ENCODE peak calls at places on chromosomes 13 and 19, in six cellular contexts. J is CD8-positive, alpha-beta T cell; Y is epithelial cell of proximal tubule; X is IMR-90; I is fibroblast of pulmonary artery; A is neuronal stem cell. B is an unnamed sample.

GRCh38 chr13:32791545-32792172 is 205.4 kb downstream of the PDS5B start:
- DNase-seq in X (peak; percentile 35), J (peak; percentile 10), Y (no peak), A (no peak), I (no peak), B (peak; percentile 3)

GRCh38 chr19:51365211-51366049 is 758 bp downstream of the ETFB start:
- DNase-seq in A (no peak), J (no peak), I (peak; percentile 57), X (peak; percentile 53), Y (no peak), B (no peak)

GRCh38 chr19:50406829-50407228 is 11.9 kb upstream of the SPIB start:
- DNase-seq in A (no peak), I (no peak), J (no peak), X (no peak), Y (no peak), B (no peak)

GRCh38 chr19:36573948-36574726 is 1.0 kb upstream of the ZNF529 start:
- DNase-seq in I (peak; percentile 36), A (no peak), X (peak; percentile 35), Y (no peak), J (no peak), B (no peak)

GRCh38 chr13:37716395-37716794 is 117.8 kb upstream of the POSTN start:
- DNase-seq in I (peak; percentile 78), A (no peak), X (peak; percentile 72), J (no peak), Y (no peak), B (no peak)

GRCh38 chr13:112699318-112699918 is 9.6 kb downstream of the ATP11A start:
- DNase-seq in A (no peak), Y (no peak), I (no peak), J (no peak), X (no peak), B (no peak)

GRCh38 chr19:801030-801860 is 4.0 kb downstream of the PTBP1 start:
- DNase-seq in A (no peak), I (peak; percentile 66), J (peak; percentile 17), Y (no peak), X (no peak), B (peak; percentile 63)

GRCh38 chr19:19106061-19106551 is 32.2 kb downstream of the TMEM161A start:
- DNase-seq in Y (no peak), I (peak; percentile 7), A (no peak), J (no peak), X (no peak), B (no peak)

GRCh38 chr13:102400619-102401125 is 1.2 kb downstream of the FGF14 start:
- DNase-seq in J (no peak), Y (no peak), X (no peak), I (no peak), A (no peak), B (no peak)

GRCh38 chr13:21079761-21080730 is 18.7 kb upstream of the LATS2 start:
- DNase-seq in J (no peak), Y (peak; percentile 89), X (peak; percentile 93), I (peak; percentile 92), A (no peak), B (no peak)

GRCh38 chr13:44277459-44277858 is 96.2 kb upstream of the SERP2 start:
- DNase-seq in I (no peak), A (no peak), Y (no peak), J (no peak), X (no peak), B (no peak)

GRCh38 chr13:105518086-105518485 is 1017.4 kb downstream of the EFNB2 start:
- DNase-seq in Y (no peak), X (peak; percentile 26), A (no peak), J (no peak), I (peak; percentile 13), B (no peak)

GRCh38 chr13:24627090-24627714 is 53.0 kb upstream of the ATP12A start:
- DNase-seq in I (no peak), A (peak; percentile 63), Y (no peak), X (no peak), J (no peak), B (no peak)

GRCh38 chr13:59363950-59364349 is 799.8 kb downstream of the DIAPH3 start:
- DNase-seq in I (no peak), A (no peak), Y (no peak), X (no peak), J (no peak), B (no peak)

GRCh38 chr13:68523838-68524424 is 1293.8 kb upstream of the PCDH9 start:
- DNase-seq in A (no peak), Y (no peak), J (no peak), X (no peak), I (no peak), B (no peak)

GRCh38 chr19:1864480-1865171 is 1.2 kb upstream of the KLF16 start:
- DNase-seq in Y (no peak), A (peak; percentile 74), X (peak; percentile 38), I (peak; percentile 54), J (peak; percentile 65), B (no peak)

GRCh38 chr19:41701401-41702075 is 6.9 kb upstream of the CEACAM5 start:
- DNase-seq in Y (no peak), J (no peak), X (no peak), A (no peak), I (no peak), B (no peak)

GRCh38 chr19:45645631-45646344 is 6.6 kb upstream of the EML2 start:
- DNase-seq in A (no peak), I (peak; percentile 95), Y (no peak), X (peak; percentile 80), J (peak; percentile 68), B (peak; percentile 77)

GRCh38 chr19:51749979-51750378 is 1.7 kb downstream of the FPR1 start:
- DNase-seq in J (no peak), X (no peak), A (no peak), Y (no peak), I (no peak), B (no peak)

GRCh38 chr19:6458695-6459355 is 767 bp downstream of the SLC25A23 start:
- DNase-seq in Y (no peak), X (no peak), A (no peak), I (no peak), J (no peak), B (no peak)

GRCh38 chr13:19862511-19863313 is 737 bp downstream of the ZMYM5 start:
- DNase-seq in J (peak; percentile 47), I (peak; percentile 16), X (peak; percentile 7), A (peak; percentile 24), Y (no peak), B (no peak)

GRCh38 chr19:49113762-49114629 is at the start of gene LIN7B:
- DNase-seq in J (peak; percentile 74), I (peak; percentile 63), A (peak; percentile 71), Y (no peak), X (peak; percentile 54), B (no peak)

GRCh38 chr13:40673061-40673397 is 6.6 kb upstream of the FOXO1 start:
- DNase-seq in Y (no peak), J (no peak), A (no peak), I (no peak), X (no peak), B (no peak)

GRCh38 chr13:40676007-40676406 is 9.6 kb upstream of the FOXO1 start:
- DNase-seq in A (no peak), X (no peak), J (no peak), Y (no peak), I (no peak), B (no peak)

GRCh38 chr13:40673414-40673813 is 7.0 kb upstream of the FOXO1 start:
- DNase-seq in J (no peak), Y (no peak), I (no peak), A (no peak), X (no peak), B (no peak)

GRCh38 chr13:40670307-40670706 is 3.9 kb upstream of the FOXO1 start:
- DNase-seq in J (no peak), I (no peak), Y (no peak), A (no peak), X (no peak), B (no peak)

DNA sequence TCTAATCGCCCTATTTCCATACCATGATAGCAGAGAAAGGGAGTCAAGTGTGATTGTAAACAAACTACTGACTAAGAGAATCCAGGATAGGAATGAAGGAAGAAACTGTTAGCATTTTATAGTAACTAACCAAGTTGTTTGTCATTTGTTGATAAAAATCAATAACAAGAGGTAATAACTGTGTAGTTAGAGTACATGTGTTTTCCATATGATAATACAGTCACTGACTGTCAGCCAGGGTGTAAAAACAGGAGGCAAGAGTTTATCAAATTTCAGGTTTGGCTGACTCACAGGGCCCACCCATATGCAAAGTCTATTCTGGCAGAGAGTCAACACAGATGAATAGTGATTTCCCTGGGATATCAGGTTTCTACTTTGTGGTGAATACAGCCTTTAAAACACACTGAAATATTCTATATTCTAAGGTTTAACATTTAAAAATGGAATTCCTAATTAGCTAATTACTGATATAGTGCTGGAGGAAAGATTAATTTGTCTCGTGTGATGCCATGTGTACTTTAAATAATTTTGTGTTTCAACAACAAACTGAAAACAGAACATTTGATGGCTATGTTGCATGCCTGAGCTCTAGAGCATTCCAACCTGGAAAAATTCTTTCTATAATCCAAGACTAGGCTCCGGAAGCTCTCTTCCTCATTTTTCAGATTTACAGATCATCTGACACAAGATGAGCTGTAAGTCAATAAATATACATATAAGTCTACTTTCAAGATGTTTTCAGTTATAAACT is 6.0 kb upstream of the FOXO1 start:
- DNase-seq in J (no peak), A (no peak), Y (no peak), X (peak; percentile 70), I (peak; percentile 62), B (peak; percentile 91)
- H3K4me3 ChIP-seq in J (no peak overlapping the region), A (no peak overlapping the region), Y (no peak overlapping the region), X (no peak overlapping the region), I (no peak overlapping the region), B (no peak overlapping the region)

GRCh38 chr19:33301900-33302174 is 497 bp downstream of the CEBPA start:
- DNase-seq in X (no peak), Y (no peak), I (no peak), J (no peak), A (no peak), B (no peak)
- H3K4me3 ChIP-seq in X (peak overlapping the region; percentile 11), Y (peak overlapping the region; percentile 46), I (no peak overlapping the region), J (no peak overlapping the region), A (peak overlapping the region; percentile 68), B (peak overlapping the region; percentile 24)

DNA sequence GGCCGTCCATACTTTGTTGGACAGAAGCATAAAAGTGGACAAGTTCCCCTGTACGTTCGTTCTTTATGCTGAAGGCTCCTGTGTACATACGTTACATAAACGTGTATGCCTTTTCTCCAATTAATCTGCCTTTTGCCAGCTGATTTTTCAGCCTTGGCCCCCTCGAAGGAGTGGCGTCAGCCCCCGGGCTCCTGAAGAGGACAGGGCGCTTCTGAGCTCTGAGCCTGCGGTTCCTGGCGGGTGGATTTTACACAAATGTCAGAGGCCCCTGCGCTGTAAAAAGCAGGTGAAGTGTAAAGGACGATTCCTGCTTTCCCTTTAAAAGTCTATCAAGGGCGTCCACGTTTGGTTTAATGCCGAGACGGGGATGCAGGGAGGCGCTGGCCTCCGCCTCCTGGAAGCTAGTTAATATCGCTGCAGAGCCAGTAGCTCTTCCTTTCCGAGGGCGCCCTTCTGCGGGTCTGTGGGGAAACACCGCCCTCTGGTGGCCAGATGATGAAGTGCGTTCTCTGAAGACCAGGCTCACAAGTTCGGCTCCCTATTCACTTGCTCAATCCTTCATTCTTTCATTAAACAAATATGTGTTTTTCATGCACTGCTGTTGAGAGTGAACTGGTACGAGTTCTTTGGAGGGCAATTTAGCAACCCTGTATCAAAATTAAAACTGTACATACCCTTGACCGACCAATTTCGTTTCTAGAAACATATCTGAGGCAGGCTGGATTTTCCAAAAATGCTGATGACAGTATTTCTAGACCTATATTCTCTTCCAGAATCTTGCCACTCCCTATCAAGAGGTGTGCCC is 62.0 kb downstream of the GPR12 start:
- DNase-seq in A (peak; percentile 83), J (peak; percentile 83), X (peak; percentile 81), Y (peak; percentile 27), I (peak; percentile 90), B (peak; percentile 75)
- H3K4me3 ChIP-seq in A (no peak overlapping the region), J (no peak overlapping the region), X (no peak overlapping the region), Y (peak overlapping the region; percentile 31), I (no peak overlapping the region), B (peak overlapping the region; percentile 8)

GRCh38 chr13:92297971-92298942 is 899.8 kb downstream of the GPC5 start:
- DNase-seq in A (no peak), X (no peak), J (no peak), I (no peak), Y (no peak), B (no peak)
- H3K4me3 ChIP-seq in A (no peak overlapping the region), X (no peak overlapping the region), J (no peak overlapping the region), I (no peak overlapping the region), Y (no peak overlapping the region), B (no peak overlapping the region)

B was measured in HFF-Myc.